ENCODE peak calls at places on chromosome 1, in five cellular contexts. R is CD4-positive, alpha-beta T cell; F is fibroblast of lung; G is PC-3; C is effector memory CD4-positive, alpha-beta T cell. V is an unnamed sample.

GRCh38 chr1:6832789-6833188 is 47.5 kb downstream of the CAMTA1 start:
- DNase-seq in R (no peak), F (no peak), G (no peak), C (no peak), V (no peak)

GRCh38 chr1:155479205-155479604 is 83.4 kb downstream of the ASH1L start:
- DNase-seq in R (no peak), F (peak), G (peak), C (no peak), V (no peak)

GRCh38 chr1:225446298-225446941 is 18.6 kb upstream of the LBR start:
- DNase-seq in R (no peak), F (no peak), G (no peak), C (no peak), V (no peak)

GRCh38 chr1:172832332-172832731 is 173.4 kb downstream of the FASLG start:
- DNase-seq in R (no peak), F (no peak), G (no peak), C (no peak), V (no peak)

GRCh38 chr1:902023-902422 is 21.7 kb upstream of the SAMD11 start:
- DNase-seq in R (no peak), F (no peak), G (no peak), C (no peak), V (no peak)

GRCh38 chr1:67653304-67653703 is 31.7 kb upstream of the GADD45A start:
- DNase-seq in R (no peak), F (no peak), G (no peak), C (no peak), V (no peak)

GRCh38 chr1:19042675-19043578 is 86.5 kb upstream of the IFFO2 start:
- DNase-seq in R (no peak), F (peak), G (no peak), C (no peak), V (no peak)

GRCh38 chr1:147598631-147599361 is 57.5 kb downstream of the BCL9 start:
- DNase-seq in R (peak), F (peak), G (no peak), C (peak), V (peak)

GRCh38 chr1:107990606-107991005 is 25.6 kb upstream of the VAV3 start:
- DNase-seq in R (no peak), F (no peak), G (peak), C (no peak), V (no peak)

GRCh38 chr1:153929981-153930948 is 7.5 kb upstream of the GATAD2B start:
- DNase-seq in R (no peak), F (no peak), G (no peak), C (no peak), V (no peak)

GRCh38 chr1:88746916-88747315 is 62.8 kb downstream of the PKN2 start:
- DNase-seq in R (no peak), F (no peak), G (no peak), C (no peak), V (no peak)

GRCh38 chr1:201539561-201540404 is 856 bp downstream of the NAV1 start:
- DNase-seq in R (no peak), F (peak), G (peak), C (no peak), V (no peak)

GRCh38 chr1:228337711-228338520 is 68.7 kb downstream of the TRIM11 start:
- DNase-seq in R (no peak), F (no peak), G (no peak), C (no peak), V (no peak)

GRCh38 chr1:92168657-92169056 is 49.1 kb upstream of the C1orf146 start:
- DNase-seq in R (no peak), F (peak), G (no peak), C (no peak), V (no peak)

GRCh38 chr1:62084304-62084905 is 110.2 kb upstream of the L1TD1 start:
- DNase-seq in R (no peak), F (peak), G (no peak), C (no peak), V (no peak)

GRCh38 chr1:210231846-210232523 is 611 bp upstream of the SERTAD4 start:
- DNase-seq in R (no peak), F (peak), G (no peak), C (no peak), V (no peak)

GRCh38 chr1:91570105-91570448 is 69.4 kb downstream of the CDC7 start:
- DNase-seq in R (no peak), F (no peak), G (no peak), C (no peak), V (no peak)

GRCh38 chr1:168321945-168322344 is 41.3 kb downstream of the TBX19 start:
- DNase-seq in R (no peak), F (peak), G (peak), C (no peak), V (no peak)

GRCh38 chr1:181351740-181352139 is 131.6 kb upstream of the CACNA1E start:
- DNase-seq in R (no peak), F (no peak), G (no peak), C (no peak), V (no peak)

GRCh38 chr1:118711356-118711755 is 276.8 kb downstream of the TBX15 start:
- DNase-seq in R (no peak), F (no peak), G (no peak), C (no peak), V (no peak)

GRCh38 chr1:61951731-61952585 is 209.7 kb downstream of the PATJ start:
- DNase-seq in R (no peak), F (peak), G (peak), C (no peak), V (no peak)

GRCh38 chr1:200253774-200254495 is 155.9 kb downstream of the ZNF281 start:
- DNase-seq in R (no peak), F (peak), G (no peak), C (no peak), V (no peak)

GRCh38 chr1:179226749-179227148 is 2.7 kb downstream of the ABL2 start:
- DNase-seq in R (no peak), F (no peak), G (no peak), C (no peak), V (no peak)

GRCh38 chr1:65469126-65469888 is 48.8 kb downstream of the LEPR start:
- DNase-seq in R (no peak), F (peak), G (no peak), C (no peak), V (no peak)

GRCh38 chr1:65471901-65472332 is 51.4 kb downstream of the LEPR start:
- DNase-seq in R (no peak), F (no peak), G (no peak), C (no peak), V (no peak)

GRCh38 chr1:65471213-65471833 is 50.9 kb downstream of the LEPR start:
- DNase-seq in R (no peak), F (no peak), G (no peak), C (no peak), V (no peak)

GRCh38 chr1:65470766-65471165 is 50.3 kb downstream of the LEPR start:
- DNase-seq in R (no peak), F (peak), G (no peak), C (no peak), V (no peak)

DNA sequence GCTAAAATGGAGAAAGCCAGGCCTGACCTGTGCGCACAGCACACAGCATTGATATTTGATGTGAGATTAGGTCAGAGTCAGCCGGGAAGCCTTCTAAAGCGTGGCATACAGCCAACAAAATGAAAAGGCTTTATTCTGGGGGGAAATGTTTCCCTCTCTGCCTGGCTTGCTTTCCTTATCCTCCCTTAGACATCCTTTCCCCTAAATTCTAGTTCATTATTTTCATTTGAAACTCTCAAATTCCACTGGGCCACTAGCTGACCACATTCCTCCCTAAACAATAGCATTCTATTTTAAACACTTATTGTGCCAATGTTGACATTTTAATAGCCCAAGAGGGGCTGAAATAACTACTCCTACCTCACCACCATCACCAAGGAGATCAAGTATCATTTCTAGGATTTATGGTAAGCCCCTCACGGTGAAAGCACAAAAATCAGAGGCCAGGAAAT is 49.4 kb downstream of the LEPR start:
- DNase-seq in R (no peak), F (peak), G (no peak), C (no peak), V (no peak)
- H3K27ac ChIP-seq in R (no peak), F (no peak), G (no peak), C (no peak), V (no peak)

DNA sequence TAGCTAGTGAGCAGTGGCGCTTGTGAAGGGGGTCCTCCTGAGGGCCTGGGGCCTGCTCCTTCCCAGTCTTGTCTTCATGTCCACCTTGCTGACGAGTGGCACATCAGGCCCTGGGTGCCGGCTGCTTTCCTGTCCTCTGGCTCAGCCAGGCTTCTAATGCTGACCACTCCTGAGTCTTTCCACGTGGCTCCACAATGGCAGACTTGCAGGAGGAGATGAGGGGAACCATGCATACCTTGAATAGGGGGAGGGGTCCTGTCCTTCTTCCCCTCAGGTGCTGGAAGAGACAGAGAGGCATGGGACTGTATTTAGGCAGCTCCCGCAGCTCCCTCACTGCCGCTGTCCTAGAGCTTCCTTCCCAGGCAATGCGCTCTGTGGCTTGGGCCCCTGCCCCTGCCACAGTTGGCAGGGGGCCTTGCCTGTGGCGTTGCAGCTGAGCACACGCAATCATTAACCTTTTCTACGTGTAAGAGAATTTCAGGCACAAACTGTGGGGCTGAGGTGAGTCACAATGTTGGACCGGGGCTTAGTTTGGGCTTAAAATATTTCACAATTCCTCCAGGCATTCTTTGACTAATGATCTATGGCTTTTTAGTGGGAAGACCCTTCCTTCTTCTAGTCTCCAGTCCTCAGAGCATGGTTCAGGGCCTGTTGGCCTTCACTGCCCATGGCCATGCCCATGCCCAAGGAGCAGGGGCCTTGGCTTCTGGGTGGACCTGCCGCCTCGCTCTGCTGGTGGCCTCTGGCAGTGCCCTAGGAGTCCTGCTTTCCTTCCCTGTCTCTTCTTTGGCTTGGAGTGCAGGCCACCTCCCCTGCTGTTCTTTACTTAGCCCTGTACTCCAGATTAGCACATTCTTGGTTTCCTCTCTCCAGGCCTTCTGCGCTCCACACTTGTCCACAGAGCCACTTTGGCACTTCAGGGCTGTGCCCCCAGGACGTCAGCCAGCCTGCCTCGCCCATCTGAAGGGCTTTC is 39.1 kb downstream of the MAPKAPK2 start:
- DNase-seq in R (no peak), F (peak), G (peak), C (no peak), V (no peak)
- H3K27ac ChIP-seq in R (no peak), F (peak), G (peak), C (no peak), V (no peak)

GRCh38 chr1:151790940-151791651 is 796 bp upstream of the TDRKH start:
- DNase-seq in R (no peak), F (peak), G (peak), C (no peak), V (no peak)
- H3K27ac ChIP-seq in R (peak), F (no peak), G (no peak), C (peak), V (peak)

GRCh38 chr1:164733734-164734133 is 174.8 kb downstream of the PBX1 start:
- DNase-seq in R (no peak), F (no peak), G (no peak), C (no peak), V (no peak)

GRCh38 chr1:164733070-164733469 is 174.1 kb downstream of the PBX1 start:
- DNase-seq in R (no peak), F (peak), G (peak), C (no peak), V (no peak)

GRCh38 chr1:164731161-164731747 is 172.3 kb downstream of the PBX1 start:
- DNase-seq in R (no peak), F (no peak), G (no peak), C (no peak), V (no peak)

GRCh38 chr1:164739189-164739588 is 180.2 kb downstream of the PBX1 start:
- DNase-seq in R (no peak), F (no peak), G (no peak), C (no peak), V (no peak)

GRCh38 chr1:164735315-164736052 is 176.5 kb downstream of the PBX1 start:
- DNase-seq in R (no peak), F (peak), G (peak), C (no peak), V (no peak)
- H3K27ac ChIP-seq in R (no peak), F (no peak), G (peak), C (no peak), V (no peak)

DNA sequence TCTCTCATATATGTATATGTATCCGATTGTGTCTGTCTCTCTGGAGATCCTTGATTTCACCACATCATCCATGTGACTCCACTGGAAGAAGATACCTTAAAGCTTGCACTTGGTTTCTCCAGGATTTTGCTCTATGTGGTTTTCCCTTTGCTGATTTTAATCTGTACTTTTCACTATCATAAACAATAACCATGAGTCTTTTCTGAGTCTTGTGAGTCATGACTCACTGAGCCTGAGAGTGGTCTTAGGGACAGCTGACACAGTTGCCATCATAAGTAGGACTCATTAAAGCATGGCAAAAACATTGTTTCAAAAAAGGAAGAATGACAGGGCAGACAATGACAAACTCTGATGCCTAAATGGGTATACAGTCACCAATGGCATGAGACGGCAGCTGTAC is 226.2 kb downstream of the AKT3 start:
- DNase-seq in R (no peak), F (peak), G (peak), C (no peak), V (no peak)
- H3K27ac ChIP-seq in R (no peak), F (no peak), G (no peak), C (no peak), V (no peak)

GRCh38 chr1:13809461-13810159 is 109.6 kb downstream of the PRDM2 start:
- DNase-seq in R (no peak), F (no peak), G (no peak), C (peak), V (peak)
- H3K27ac ChIP-seq in R (no peak), F (no peak), G (no peak), C (no peak), V (no peak)

DNA sequence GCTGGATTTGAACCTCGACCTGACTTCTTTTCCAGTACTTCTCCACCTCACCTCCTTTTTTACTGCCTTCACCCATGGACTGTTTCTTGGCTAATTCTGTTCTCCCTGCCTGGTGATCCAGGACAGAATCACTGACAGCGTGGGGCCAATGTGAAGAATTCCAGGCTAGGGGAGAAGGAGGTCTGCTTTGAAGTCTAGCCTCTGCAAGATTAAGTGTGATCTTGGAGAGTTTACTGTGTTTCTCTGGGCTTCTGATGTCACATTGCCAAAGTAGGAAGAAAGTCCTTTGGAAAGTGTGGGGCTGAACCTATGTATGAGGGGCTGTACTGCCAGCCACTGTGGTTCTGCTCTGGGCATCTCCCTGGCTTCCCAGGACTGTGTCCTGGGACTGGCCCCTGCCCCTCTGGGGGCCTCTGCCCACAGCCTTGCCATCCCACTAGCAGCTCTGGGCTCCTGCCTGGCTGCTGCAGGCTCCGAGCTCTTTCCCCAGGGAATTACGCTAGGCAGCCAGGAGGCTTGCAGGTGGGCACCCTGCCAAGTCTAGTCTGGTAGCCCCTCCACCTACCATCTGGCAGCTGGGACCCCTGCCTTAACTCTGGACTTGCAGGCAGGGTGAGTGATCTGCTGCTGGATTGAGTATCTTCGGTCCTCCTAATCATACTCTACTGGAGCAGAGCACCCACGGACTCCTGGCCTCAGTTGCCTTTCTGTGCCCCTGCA is 52.2 kb downstream of the YARS1 start:
- DNase-seq in R (no peak), F (no peak), G (no peak), C (no peak), V (no peak)
- H3K27ac ChIP-seq in R (no peak), F (no peak), G (no peak), C (no peak), V (no peak)